ENCODE peak calls at places on chromosomes 16 and 17, in four cellular contexts. V is GM12891, L is GM12878, Y is HL-60. U is an unnamed sample.

GRCh38 chr17:61362852-61363600 is 36.6 kb upstream of the TBX2 start:
- DNase-seq in V (no peak), L (no peak), Y (no peak), U (no peak)

GRCh38 chr17:933168-934083 is 46.1 kb downstream of the NXN start:
- DNase-seq in V (no peak), L (no peak), Y (no peak), U (peak)

GRCh38 chr17:38442548-38442947 is 14.3 kb downstream of the ARHGAP23 start:
- DNase-seq in V (no peak), L (no peak), Y (no peak), U (no peak)

GRCh38 chr17:19716108-19717030 is at the start of gene SLC47A2:
- DNase-seq in V (no peak), L (no peak), Y (no peak), U (no peak)

GRCh38 chr16:8182761-8183160 is 407.6 kb downstream of the TMEM114 start:
- DNase-seq in V (no peak), L (no peak), Y (no peak), U (peak)

GRCh38 chr17:76879691-76880090 is 11.5 kb downstream of the MGAT5B start:
- DNase-seq in V (no peak), L (no peak), Y (no peak), U (no peak)

GRCh38 chr16:75244225-75244792 is 7.1 kb downstream of the BCAR1 start:
- DNase-seq in V (no peak), L (no peak), Y (peak), U (no peak)

GRCh38 chr17:82653651-82654528 is 5.6 kb upstream of the WDR45B start:
- DNase-seq in V (no peak), L (no peak), Y (no peak), U (no peak)

GRCh38 chr17:82439829-82440365 is 10.7 kb downstream of the CYBC1 start:
- DNase-seq in V (no peak), L (no peak), Y (no peak), U (no peak)

GRCh38 chr17:17710728-17711541 is 29.7 kb downstream of the RAI1 start:
- DNase-seq in V (no peak), L (no peak), Y (no peak), U (no peak)

GRCh38 chr16:47732806-47733150 is 271.6 kb downstream of the PHKB start:
- DNase-seq in V (no peak), L (no peak), Y (no peak), U (no peak)

GRCh38 chr17:77441130-77441920 is 300.6 kb downstream of the SEC14L1 start:
- DNase-seq in V (no peak), L (peak), Y (peak), U (no peak)

GRCh38 chr17:42311240-42312034 is 23.1 kb downstream of the STAT5A start:
- DNase-seq in V (no peak), L (no peak), Y (peak), U (peak)

GRCh38 chr17:39662551-39663339 is 2.4 kb upstream of the TCAP start:
- DNase-seq in V (no peak), L (no peak), Y (no peak), U (no peak)

GRCh38 chr16:67278773-67279295 is 498 bp upstream of the PLEKHG4 start:
- DNase-seq in V (peak), L (no peak), Y (peak), U (peak)

GRCh38 chr16:66369055-66369592 is 2.6 kb downstream of the CDH5 start:
- DNase-seq in V (no peak), L (no peak), Y (peak), U (no peak)

GRCh38 chr17:68800731-68801130 is 154.5 kb downstream of the ABCA8 start:
- DNase-seq in V (no peak), L (no peak), Y (no peak), U (no peak)

GRCh38 chr17:45307290-45308015 is 9.4 kb downstream of the MAP3K14 start:
- DNase-seq in V (no peak), L (peak), Y (peak), U (no peak)

GRCh38 chr17:21034350-21035235 is 8.2 kb downstream of the USP22 start:
- DNase-seq in V (no peak), L (peak), Y (peak), U (peak)

GRCh38 chr17:50058296-50058945 is 2.5 kb downstream of the ITGA3 start:
- DNase-seq in V (no peak), L (no peak), Y (no peak), U (no peak)

GRCh38 chr17:63960430-63960829 is 12.3 kb downstream of the SCN4A start:
- DNase-seq in V (no peak), L (no peak), Y (no peak), U (no peak)

GRCh38 chr17:40326832-40327199 is 17.8 kb downstream of the RARA start:
- DNase-seq in V (no peak), L (no peak), Y (no peak), U (no peak)

GRCh38 chr16:54407596-54407995 is 121.0 kb upstream of the IRX3 start:
- DNase-seq in V (no peak), L (no peak), Y (no peak), U (no peak)

GRCh38 chr16:54409982-54410381 is 123.4 kb upstream of the IRX3 start:
- DNase-seq in V (no peak), L (no peak), Y (no peak), U (no peak)

GRCh38 chr16:54412777-54413455 is 126.3 kb upstream of the IRX3 start:
- DNase-seq in V (no peak), L (no peak), Y (no peak), U (no peak)

GRCh38 chr16:54414671-54415070 is 128.1 kb upstream of the IRX3 start:
- DNase-seq in V (no peak), L (no peak), Y (no peak), U (no peak)

GRCh38 chr16:54411555-54411954 is 125.0 kb upstream of the IRX3 start:
- DNase-seq in V (no peak), L (no peak), Y (no peak), U (no peak)
- TF ChIP-seq SPI1 in V (no peak), L (no peak), Y (no peak), U (no peak)

DNA sequence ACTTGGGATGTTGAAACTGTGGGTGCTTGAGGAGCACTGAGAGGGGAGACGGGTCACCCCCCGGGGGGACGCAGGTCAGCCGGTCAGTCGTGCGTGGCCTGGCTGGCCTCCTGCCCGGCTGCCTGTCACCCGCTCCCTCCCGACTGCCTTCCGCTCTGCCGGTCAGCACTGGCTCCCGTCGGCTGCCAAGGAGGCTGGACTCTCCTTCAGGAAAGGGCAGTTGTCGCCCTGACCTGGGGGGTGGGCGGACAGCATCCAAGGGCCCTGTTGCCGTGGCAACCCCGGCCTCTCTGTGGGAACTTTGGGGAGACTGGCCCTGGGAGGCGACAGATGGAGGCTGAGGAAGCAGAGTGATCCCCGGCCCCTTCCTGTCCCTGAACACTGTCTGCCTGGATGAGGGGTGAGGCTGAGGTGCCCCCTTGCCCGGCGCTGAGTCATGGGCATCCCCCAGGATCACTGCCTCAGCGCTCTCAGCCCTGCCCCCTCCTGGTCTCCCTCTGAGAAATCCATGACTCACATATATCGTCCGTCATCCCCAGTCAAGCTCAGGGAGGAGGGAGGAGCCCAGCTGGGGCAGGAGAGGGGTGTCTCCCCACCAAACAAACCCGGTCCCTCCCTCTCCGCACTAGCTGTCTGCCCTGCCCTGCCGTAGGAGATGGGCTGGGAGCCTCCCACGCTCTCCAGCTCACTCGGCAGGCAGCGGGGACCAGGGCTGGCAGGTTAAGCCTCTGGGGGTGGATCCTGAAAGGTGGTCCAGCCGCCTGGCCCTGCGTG is at the start of gene ADGRG1:
- DNase-seq in V (peak), L (no peak), Y (no peak), U (peak)
- TF ChIP-seq SPI1 in V (no peak), L (no peak), Y (no peak), U (no peak)

DNA sequence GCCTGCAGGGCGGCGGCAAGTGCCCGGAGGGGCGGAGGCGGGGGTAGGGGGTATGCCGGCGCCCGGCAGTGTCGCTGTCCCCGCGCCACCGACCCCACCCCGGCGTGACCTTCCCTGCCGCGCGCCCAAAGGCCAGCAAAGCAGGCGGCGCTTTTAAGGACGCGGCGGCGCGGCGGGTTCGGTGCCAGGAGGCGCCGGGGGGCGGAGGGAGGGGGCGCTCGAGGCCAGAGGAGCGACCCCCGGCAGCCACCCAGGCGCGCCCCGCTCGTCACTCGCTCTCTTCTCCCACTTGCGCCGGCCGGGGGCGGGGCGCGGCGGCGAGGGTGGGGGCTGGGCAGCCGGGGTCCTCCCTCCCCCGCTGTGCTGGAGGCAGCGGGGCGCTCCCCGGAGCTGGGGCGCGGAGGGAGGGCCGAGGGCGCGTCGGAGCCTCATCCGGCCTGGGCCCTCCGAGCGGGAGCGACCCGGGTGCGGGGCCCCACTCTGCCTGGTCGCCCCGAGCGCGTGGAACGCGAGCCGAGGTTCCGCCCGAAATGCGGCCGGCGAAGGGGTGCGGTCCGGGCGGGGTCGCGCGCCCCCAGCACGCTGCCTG is 8.5 kb upstream of the BAHCC1 start:
- DNase-seq in V (no peak), L (no peak), Y (no peak), U (peak)
- TF ChIP-seq SPI1 in V (no peak), L (no peak), Y (no peak), U (no peak)

DNA sequence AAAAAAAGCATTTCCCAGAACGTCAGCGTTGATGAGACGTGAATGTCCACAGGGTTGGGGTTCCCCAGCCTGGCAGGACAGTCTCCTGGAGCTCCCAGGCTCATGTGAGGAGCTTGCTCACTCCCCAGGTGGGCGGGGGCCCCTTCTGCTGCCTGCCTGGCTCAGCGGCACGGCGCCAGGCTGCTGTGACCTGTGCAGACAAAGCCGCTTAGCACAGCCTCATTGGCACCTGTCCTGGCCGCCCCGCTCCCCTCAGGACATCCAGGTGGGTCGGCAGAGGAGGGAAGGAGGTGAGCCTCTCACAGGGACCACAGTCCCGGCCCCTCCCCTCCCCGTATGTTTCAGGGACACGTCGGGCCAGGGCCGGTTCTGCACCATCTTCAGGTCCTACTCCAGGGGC is 12.9 kb upstream of the WFIKKN1 start:
- DNase-seq in V (no peak), L (no peak), Y (no peak), U (no peak)
- TF ChIP-seq SPI1 in V (no peak), L (no peak), Y (no peak), U (no peak)

U was measured in K562.